ENCODE peak calls at places on chromosomes 2 and 18, in eight cellular contexts. Q is NCI-H2029 treated with DMSO at 0.1 percent for 48 hours, A is iris pigment epithelial cell, N is dorsolateral prefrontal cortex, Z is GM12892, W is DMS 273 treated with DMSO at 0.1 percent for 48 hours, G is skeletal muscle cell, R is fibroblast of the aortic adventitia. L is an unnamed sample.

GRCh38 chr2:241300000-241300399 is 15.5 kb downstream of the HDLBP start:
- DNase-seq in Z (no peak), N (no peak), G (no peak), W (no peak), R (no peak), Q (no peak), A (no peak), L (no peak)

GRCh38 chr2:187174582-187174981 is 273.5 kb downstream of the CALCRL start:
- DNase-seq in A (no peak), N (no peak), G (no peak), Z (no peak), Q (no peak), W (no peak), R (no peak), L (no peak)

GRCh38 chr18:35661483-35662146 is 80.1 kb downstream of the GALNT1 start:
- DNase-seq in N (no peak), Z (no peak), A (no peak), W (peak), R (peak), G (no peak), Q (peak), L (no peak)

GRCh38 chr2:200705305-200705985 is 106.3 kb upstream of the BZW1 start:
- DNase-seq in Q (no peak), Z (no peak), A (peak), N (no peak), W (no peak), G (no peak), R (peak), L (no peak)

GRCh38 chr2:46719499-46719898 is 196.1 kb downstream of the MCFD2 start:
- DNase-seq in W (no peak), A (peak), Z (no peak), G (peak), Q (no peak), N (no peak), R (peak), L (no peak)

GRCh38 chr18:69725855-69726508 is 221.7 kb downstream of the CD226 start:
- DNase-seq in W (no peak), A (no peak), Q (no peak), R (peak), Z (no peak), N (no peak), G (no peak), L (no peak)

GRCh38 chr2:179340678-179341077 is 76.0 kb upstream of the SESTD1 start:
- DNase-seq in Q (peak), Z (no peak), W (no peak), N (no peak), G (peak), A (peak), R (peak), L (no peak)

GRCh38 chr2:148645925-148646559 is 1.5 kb downstream of the EPC2 start:
- DNase-seq in Z (peak), N (no peak), Q (peak), G (peak), A (peak), R (peak), W (peak), L (peak)

GRCh38 chr2:57185568-57185967 is 861.0 kb upstream of the VRK2 start:
- DNase-seq in G (no peak), Z (no peak), W (no peak), R (no peak), Q (no peak), N (no peak), A (no peak), L (no peak)

GRCh38 chr2:233976690-233977294 is 59.6 kb downstream of the TRPM8 start:
- DNase-seq in W (peak), R (peak), Z (no peak), N (no peak), A (peak), G (no peak), Q (peak), L (no peak)

GRCh38 chr2:219634951-219635751 is 7.7 kb downstream of the SLC4A3 start:
- DNase-seq in N (no peak), R (no peak), W (no peak), Q (no peak), A (no peak), Z (no peak), G (no peak), L (no peak)

GRCh38 chr2:119482481-119483394 is 41.5 kb downstream of the SCTR start:
- DNase-seq in A (no peak), G (no peak), Q (no peak), N (no peak), W (no peak), Z (no peak), R (no peak), L (no peak)

GRCh38 chr2:168998609-168999211 is 32.4 kb downstream of the ABCB11 start:
- DNase-seq in W (no peak), Z (no peak), Q (no peak), N (no peak), A (no peak), G (no peak), R (no peak), L (no peak)

GRCh38 chr2:136751406-136751805 is 13.9 kb upstream of the THSD7B start:
- DNase-seq in A (no peak), W (no peak), G (no peak), Z (no peak), R (no peak), Q (no peak), N (no peak), L (no peak)

GRCh38 chr18:36535202-36535935 is 237.9 kb downstream of the FHOD3 start:
- DNase-seq in A (no peak), R (no peak), Z (no peak), G (no peak), Q (no peak), N (no peak), W (no peak), L (no peak)

GRCh38 chr2:20439193-20439475 is 7.7 kb upstream of the RHOB start:
- DNase-seq in G (no peak), N (no peak), W (no peak), R (peak), Z (no peak), Q (no peak), A (peak), L (no peak)

GRCh38 chr2:223055140-223055539 is 3.1 kb downstream of the KCNE4 start:
- DNase-seq in Z (no peak), Q (no peak), G (no peak), R (peak), A (peak), N (no peak), W (no peak), L (peak)

GRCh38 chr2:98772531-98772930 is 41.6 kb upstream of the MGAT4A start:
- DNase-seq in Q (no peak), G (no peak), W (no peak), R (no peak), A (no peak), Z (no peak), N (no peak), L (no peak)

GRCh38 chr18:56402872-56403516 is 235.4 kb downstream of the TXNL1 start:
- DNase-seq in N (no peak), R (peak), A (peak), Z (no peak), W (no peak), G (peak), Q (no peak), L (no peak)

GRCh38 chr2:8133331-8133730 is 548.5 kb upstream of the ID2 start:
- DNase-seq in R (no peak), N (no peak), W (no peak), G (no peak), Q (no peak), Z (no peak), A (no peak), L (no peak)

GRCh38 chr2:100801402-100801801 is 18.5 kb upstream of the NPAS2 start:
- DNase-seq in G (no peak), A (no peak), Z (no peak), N (no peak), R (no peak), W (no peak), Q (no peak), L (no peak)

GRCh38 chr2:64711260-64711659 is 57.5 kb upstream of the SERTAD2 start:
- DNase-seq in Z (no peak), A (peak), N (no peak), R (no peak), G (no peak), Q (no peak), W (no peak), L (no peak)

GRCh38 chr2:215594766-215595165 is 158.9 kb upstream of the FN1 start:
- DNase-seq in N (no peak), Z (no peak), Q (no peak), A (peak), G (peak), W (no peak), R (peak), L (no peak)

GRCh38 chr2:48187503-48187902 is 281.2 kb upstream of the FBXO11 start:
- DNase-seq in A (no peak), G (no peak), Q (no peak), Z (no peak), N (no peak), W (no peak), R (no peak), L (no peak)

L was measured in DMS79.